ENCODE peak calls at places on chromosomes 16 and 17, in eight cellular contexts. U is spleen, W is mammary epithelial cell, P is astrocyte of the cerebellum, Y is transverse colon, G is progenitor cell of endocrine pancreas, K is bronchial epithelial cell, L is A549. V is an unnamed sample.

GRCh38 chr17:57834146-57834741 is 15.6 kb downstream of the MRPS23 start:
- DNase-seq in U (no peak), W (peak; percentile 79), P (no peak), Y (no peak), G (no peak), K (peak; percentile 82), L (no peak), V (no peak)

GRCh38 chr17:63702223-63702577 is 2.3 kb upstream of the LIMD2 start:
- DNase-seq in U (peak; percentile 94), W (no peak), P (no peak), Y (peak; percentile 56), G (no peak), K (no peak), L (no peak), V (peak; percentile 68)

GRCh38 chr17:68861602-68862001 is 93.6 kb downstream of the ABCA8 start:
- DNase-seq in U (no peak), W (no peak), P (no peak), Y (no peak), G (no peak), K (peak; percentile 45), L (no peak), V (no peak)

GRCh38 chr16:28974007-28974436 is 556 bp upstream of the SPNS1 start:
- DNase-seq in U (peak; percentile 78), W (peak; percentile 51), P (peak; percentile 55), Y (peak; percentile 59), G (peak; percentile 34), K (peak; percentile 54), L (peak; percentile 73), V (peak; percentile 77)

GRCh38 chr17:45677770-45678169 is 106.3 kb upstream of the CRHR1 start:
- DNase-seq in U (no peak), W (peak; percentile 25), P (no peak), Y (no peak), G (no peak), K (no peak), L (peak; percentile 29), V (no peak)

GRCh38 chr17:7019839-7020519 is 2.9 kb upstream of the BCL6B start:
- DNase-seq in U (peak; percentile 77), W (no peak), P (no peak), Y (peak; percentile 68), G (no peak), K (no peak), L (peak; percentile 77), V (peak; percentile 73)

GRCh38 chr17:55898195-55898594 is 147.3 kb downstream of the PCTP start:
- DNase-seq in U (no peak), W (no peak), P (no peak), Y (no peak), G (no peak), K (no peak), L (no peak), V (no peak)

GRCh38 chr17:77363821-77364361 is 223.1 kb downstream of the SEC14L1 start:
- DNase-seq in U (peak; percentile 79), W (no peak), P (no peak), Y (no peak), G (no peak), K (no peak), L (no peak), V (peak; percentile 67)

GRCh38 chr16:86619263-86619935 is 41.0 kb downstream of the FOXL1 start:
- DNase-seq in U (no peak), W (no peak), P (no peak), Y (no peak), G (no peak), K (no peak), L (peak; percentile 38), V (no peak)

GRCh38 chr17:66426397-66427033 is 124.1 kb downstream of the PRKCA start:
- DNase-seq in U (no peak), W (no peak), P (no peak), Y (peak; percentile 26), G (no peak), K (no peak), L (peak; percentile 59), V (no peak)

GRCh38 chr17:49722066-49722465 is 14.3 kb upstream of the SLC35B1 start:
- DNase-seq in U (no peak), W (no peak), P (no peak), Y (no peak), G (no peak), K (no peak), L (no peak), V (no peak)

GRCh38 chr17:62614142-62614541 is 13.3 kb upstream of the MRC2 start:
- DNase-seq in U (no peak), W (no peak), P (peak; percentile 70), Y (no peak), G (no peak), K (no peak), L (no peak), V (no peak)

GRCh38 chr16:16143038-16143763 is 80.1 kb downstream of the ABCC6 start:
- DNase-seq in U (no peak), W (no peak), P (no peak), Y (no peak), G (no peak), K (peak; percentile 21), L (peak; percentile 50), V (no peak)

DNA sequence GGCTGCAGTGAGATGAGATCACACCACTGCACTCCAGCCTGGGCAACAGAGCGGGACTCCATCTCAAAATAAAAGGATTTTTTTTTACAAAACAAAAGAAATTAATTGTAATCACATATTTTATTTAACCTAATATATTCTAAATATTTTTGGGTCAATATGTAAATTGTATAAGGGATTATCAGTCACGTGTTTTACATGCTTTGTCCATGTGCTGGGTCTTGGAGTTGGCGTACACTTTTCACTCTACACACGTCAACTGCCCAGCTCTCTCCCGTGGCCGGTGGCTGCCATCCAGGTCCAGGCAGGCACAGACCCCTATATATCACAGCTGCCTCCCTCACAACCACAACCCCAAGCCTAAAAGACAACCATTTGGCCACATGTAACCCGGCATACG is 68.1 kb downstream of the RBFOX3 start:
- DNase-seq in U (peak; percentile 14), W (no peak), P (no peak), Y (no peak), G (no peak), K (no peak), L (no peak), V (no peak)
- TF ChIP-seq CTCF in U (no peak), W (no peak), P (no peak), Y (no peak), G (no peak), K (no peak), L (no peak), V (no peak)

GRCh38 chr17:38907930-38908675 is 17.3 kb upstream of the LASP1NB start:
- DNase-seq in U (peak; percentile 55), W (no peak), P (no peak), Y (no peak), G (no peak), K (peak; percentile 8), L (no peak), V (no peak)

GRCh38 chr17:38906429-38907172 is 18.8 kb upstream of the LASP1NB start:
- DNase-seq in U (no peak), W (no peak), P (no peak), Y (no peak), G (no peak), K (no peak), L (no peak), V (no peak)

GRCh38 chr17:38905375-38905774 is 20.0 kb upstream of the LASP1NB start:
- DNase-seq in U (no peak), W (no peak), P (no peak), Y (no peak), G (no peak), K (no peak), L (no peak), V (no peak)

GRCh38 chr17:38903404-38903803 is 22.0 kb upstream of the LASP1NB start:
- DNase-seq in U (no peak), W (no peak), P (no peak), Y (no peak), G (no peak), K (no peak), L (no peak), V (no peak)

GRCh38 chr17:38904892-38905291 is 20.5 kb upstream of the LASP1NB start:
- DNase-seq in U (no peak), W (no peak), P (no peak), Y (no peak), G (no peak), K (no peak), L (no peak), V (no peak)
- TF ChIP-seq CTCF in U (no peak), W (no peak), P (no peak), Y (no peak), G (no peak), K (no peak), L (no peak), V (no peak)

GRCh38 chr17:79365361-79365760 is 245.5 kb downstream of the RBFOX3 start:
- DNase-seq in U (no peak), W (no peak), P (no peak), Y (no peak), G (no peak), K (no peak), L (no peak), V (no peak)
- TF ChIP-seq CTCF in U (no peak), W (no peak), P (no peak), Y (no peak), G (no peak), K (no peak), L (no peak), V (no peak)

DNA sequence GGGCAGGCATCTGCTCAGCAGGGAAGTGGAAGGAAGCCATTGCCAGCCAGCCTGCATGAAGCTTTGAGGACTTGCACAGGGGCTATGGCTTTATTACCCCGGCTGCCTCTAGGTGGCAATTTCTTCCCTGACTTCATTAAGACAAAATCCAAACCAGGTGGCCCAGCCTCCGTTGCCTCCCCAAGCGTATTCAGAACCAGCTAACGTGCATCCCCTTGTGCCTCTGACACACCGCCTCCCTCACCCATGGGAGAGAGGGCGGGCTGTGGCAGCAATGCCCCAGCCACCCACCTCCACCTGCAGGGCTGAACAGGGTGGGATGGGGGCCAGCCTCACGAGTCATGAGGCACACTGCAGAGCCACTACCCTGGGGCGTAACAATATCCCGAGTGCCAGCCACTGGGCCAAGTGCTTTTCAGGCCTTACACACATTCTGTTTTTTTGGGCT is 6.8 kb downstream of the KIFC3 start:
- DNase-seq in U (no peak), W (peak; percentile 71), P (peak; percentile 40), Y (peak; percentile 38), G (no peak), K (peak; percentile 75), L (peak; percentile 89), V (no peak)
- TF ChIP-seq CTCF in U (peak; percentile 41), W (peak; percentile 37), P (peak; percentile 61), Y (no peak), G (peak; percentile 51), K (peak; percentile 76), L (peak; percentile 51), V (peak; percentile 41)

V was measured in upper lobe of right lung.